ENCODE peak calls at places on chromosomes 6 and 20, in five cellular contexts. One of them, this sample, is unnamed.

GRCh38 chr6:82032444-82032843 is 215.1 kb downstream of the IBTK start:
- DNase-seq in upper lobe of right lung: no peak
- DNase-seq in fibroblast of mammary gland: no peak
- DNase-seq in fibroblast of pulmonary artery: no peak
- DNase-seq in cardiac muscle cell: no peak
- DNase-seq in this sample: no peak

GRCh38 chr6:14165091-14165490 is 47.5 kb downstream of the CD83 start:
- DNase-seq in upper lobe of right lung: no peak
- DNase-seq in fibroblast of mammary gland: peak
- DNase-seq in fibroblast of pulmonary artery: peak
- DNase-seq in cardiac muscle cell: no peak
- DNase-seq in this sample: no peak

GRCh38 chr6:62086047-62086446 is 200.0 kb downstream of the KHDRBS2 start:
- DNase-seq in upper lobe of right lung: no peak
- DNase-seq in fibroblast of mammary gland: no peak
- DNase-seq in fibroblast of pulmonary artery: no peak
- DNase-seq in cardiac muscle cell: no peak
- DNase-seq in this sample: no peak

GRCh38 chr20:35007413-35007812 is 51.7 kb downstream of the MYH7B start:
- DNase-seq in upper lobe of right lung: no peak
- DNase-seq in fibroblast of mammary gland: no peak
- DNase-seq in fibroblast of pulmonary artery: no peak
- DNase-seq in cardiac muscle cell: no peak
- DNase-seq in this sample: no peak

GRCh38 chr6:106069478-106069877 is 16.7 kb upstream of the PRDM1 start:
- DNase-seq in upper lobe of right lung: no peak
- DNase-seq in fibroblast of mammary gland: peak
- DNase-seq in fibroblast of pulmonary artery: peak
- DNase-seq in cardiac muscle cell: peak
- DNase-seq in this sample: peak

GRCh38 chr20:21291026-21291425 is 12.1 kb upstream of the XRN2 start:
- DNase-seq in upper lobe of right lung: no peak
- DNase-seq in fibroblast of mammary gland: peak
- DNase-seq in fibroblast of pulmonary artery: no peak
- DNase-seq in cardiac muscle cell: no peak
- DNase-seq in this sample: no peak

GRCh38 chr20:20529597-20529996 is 161.7 kb downstream of the INSM1 start:
- DNase-seq in upper lobe of right lung: no peak
- DNase-seq in fibroblast of mammary gland: no peak
- DNase-seq in fibroblast of pulmonary artery: no peak
- DNase-seq in cardiac muscle cell: no peak
- DNase-seq in this sample: no peak

GRCh38 chr6:36204068-36204753 is 7.7 kb downstream of the BRPF3 start:
- DNase-seq in upper lobe of right lung: no peak
- DNase-seq in fibroblast of mammary gland: no peak
- DNase-seq in fibroblast of pulmonary artery: no peak
- DNase-seq in cardiac muscle cell: no peak
- DNase-seq in this sample: no peak

GRCh38 chr6:158476389-158476788 is 83.5 kb upstream of the TMEM181 start:
- DNase-seq in upper lobe of right lung: no peak
- DNase-seq in fibroblast of mammary gland: no peak
- DNase-seq in fibroblast of pulmonary artery: no peak
- DNase-seq in cardiac muscle cell: no peak
- DNase-seq in this sample: no peak

GRCh38 chr20:19241440-19241839 is 29.0 kb downstream of the SLC24A3 start:
- DNase-seq in upper lobe of right lung: no peak
- DNase-seq in fibroblast of mammary gland: no peak
- DNase-seq in fibroblast of pulmonary artery: no peak
- DNase-seq in cardiac muscle cell: peak
- DNase-seq in this sample: no peak

GRCh38 chr20:38834868-38835267 is 29.4 kb downstream of the PPP1R16B start:
- DNase-seq in upper lobe of right lung: no peak
- DNase-seq in fibroblast of mammary gland: no peak
- DNase-seq in fibroblast of pulmonary artery: no peak
- DNase-seq in cardiac muscle cell: no peak
- DNase-seq in this sample: no peak

GRCh38 chr6:135251964-135252429 is 70.9 kb downstream of the MYB start:
- DNase-seq in upper lobe of right lung: no peak
- DNase-seq in fibroblast of mammary gland: no peak
- DNase-seq in fibroblast of pulmonary artery: peak
- DNase-seq in cardiac muscle cell: no peak
- DNase-seq in this sample: no peak
- H3K4me3 ChIP-seq in upper lobe of right lung: no peak
- H3K4me3 ChIP-seq in fibroblast of mammary gland: no peak
- H3K4me3 ChIP-seq in fibroblast of pulmonary artery: no peak
- H3K4me3 ChIP-seq in cardiac muscle cell: no peak
- H3K4me3 ChIP-seq in this sample: no peak

GRCh38 chr6:121222656-121223055 is 111.6 kb downstream of the TBC1D32 start:
- DNase-seq in upper lobe of right lung: no peak
- DNase-seq in fibroblast of mammary gland: peak
- DNase-seq in fibroblast of pulmonary artery: peak
- DNase-seq in cardiac muscle cell: no peak
- DNase-seq in this sample: peak
- TF ChIP-seq CTCF in upper lobe of right lung: peak
- TF ChIP-seq CTCF in fibroblast of mammary gland: peak
- TF ChIP-seq CTCF in fibroblast of pulmonary artery: peak
- TF ChIP-seq CTCF in cardiac muscle cell: peak
- TF ChIP-seq CTCF in this sample: peak

DNA sequence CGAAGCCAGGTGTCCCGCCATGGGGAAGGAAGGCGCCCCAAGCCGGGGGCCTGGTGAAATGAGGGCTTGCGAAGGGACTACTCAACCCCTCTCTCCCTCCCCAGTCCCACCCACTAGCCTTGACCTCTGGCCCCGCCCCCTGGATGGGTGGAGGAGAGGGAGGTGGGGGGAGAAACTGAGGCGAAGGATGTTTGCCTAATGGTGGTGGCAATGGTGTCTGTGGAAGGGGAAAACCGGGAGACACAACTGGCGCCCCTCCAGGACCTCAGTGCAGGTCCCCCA is at the start of gene POU5F1:
- DNase-seq in upper lobe of right lung: no peak
- DNase-seq in fibroblast of mammary gland: no peak
- DNase-seq in fibroblast of pulmonary artery: no peak
- DNase-seq in cardiac muscle cell: no peak
- DNase-seq in this sample: no peak
- H3K4me3 ChIP-seq in upper lobe of right lung: no peak
- H3K4me3 ChIP-seq in fibroblast of mammary gland: no peak
- H3K4me3 ChIP-seq in fibroblast of pulmonary artery: no peak
- H3K4me3 ChIP-seq in cardiac muscle cell: no peak
- H3K4me3 ChIP-seq in this sample: no peak

GRCh38 chr6:139164001-139164400 is 29.1 kb downstream of the HECA start:
- DNase-seq in upper lobe of right lung: no peak
- DNase-seq in fibroblast of mammary gland: no peak
- DNase-seq in fibroblast of pulmonary artery: no peak
- DNase-seq in cardiac muscle cell: no peak
- DNase-seq in this sample: no peak
- TF ChIP-seq CTCF in upper lobe of right lung: peak
- TF ChIP-seq CTCF in fibroblast of mammary gland: no peak
- TF ChIP-seq CTCF in fibroblast of pulmonary artery: no peak
- TF ChIP-seq CTCF in cardiac muscle cell: no peak
- TF ChIP-seq CTCF in this sample: no peak

GRCh38 chr6:125986295-125986955 is at the start of gene TRMT11:
- DNase-seq in upper lobe of right lung: peak
- DNase-seq in fibroblast of mammary gland: peak
- DNase-seq in fibroblast of pulmonary artery: peak
- DNase-seq in cardiac muscle cell: peak
- DNase-seq in this sample: peak

GRCh38 chr6:125985967-125986294 is 409 bp upstream of the TRMT11 start:
- DNase-seq in upper lobe of right lung: no peak
- DNase-seq in fibroblast of mammary gland: no peak
- DNase-seq in fibroblast of pulmonary artery: no peak
- DNase-seq in cardiac muscle cell: no peak
- DNase-seq in this sample: no peak

GRCh38 chr6:125984311-125984710 is 2.0 kb upstream of the TRMT11 start:
- DNase-seq in upper lobe of right lung: no peak
- DNase-seq in fibroblast of mammary gland: peak
- DNase-seq in fibroblast of pulmonary artery: peak
- DNase-seq in cardiac muscle cell: no peak
- DNase-seq in this sample: no peak

GRCh38 chr6:125986956-125987617 is 747 bp downstream of the TRMT11 start:
- DNase-seq in upper lobe of right lung: no peak
- DNase-seq in fibroblast of mammary gland: peak
- DNase-seq in fibroblast of pulmonary artery: peak
- DNase-seq in cardiac muscle cell: no peak
- DNase-seq in this sample: no peak

DNA sequence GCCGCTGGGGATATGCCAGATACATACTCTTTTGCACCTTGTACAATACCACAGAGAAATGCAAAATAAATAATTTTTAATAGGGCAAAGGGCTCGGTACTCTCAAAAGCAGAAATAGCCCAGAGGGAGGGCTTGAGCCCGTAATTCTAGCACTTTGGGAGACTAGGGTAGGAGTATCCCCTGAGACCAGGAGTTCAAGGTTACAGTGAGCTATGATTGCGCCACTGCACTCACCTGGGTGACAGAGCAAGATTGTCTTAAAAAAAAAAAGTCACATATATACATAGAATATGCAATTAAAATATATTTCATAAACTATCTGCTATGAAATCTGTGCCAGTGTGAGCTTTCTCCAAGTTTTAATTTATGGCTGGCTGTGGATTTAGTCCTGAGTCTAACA is 818 bp upstream of the TRMT11 start:
- DNase-seq in upper lobe of right lung: no peak
- DNase-seq in fibroblast of mammary gland: no peak
- DNase-seq in fibroblast of pulmonary artery: no peak
- DNase-seq in cardiac muscle cell: no peak
- DNase-seq in this sample: no peak
- H3K4me3 ChIP-seq in upper lobe of right lung: peak
- H3K4me3 ChIP-seq in fibroblast of mammary gland: peak
- H3K4me3 ChIP-seq in fibroblast of pulmonary artery: peak
- H3K4me3 ChIP-seq in cardiac muscle cell: peak
- H3K4me3 ChIP-seq in this sample: peak

DNA sequence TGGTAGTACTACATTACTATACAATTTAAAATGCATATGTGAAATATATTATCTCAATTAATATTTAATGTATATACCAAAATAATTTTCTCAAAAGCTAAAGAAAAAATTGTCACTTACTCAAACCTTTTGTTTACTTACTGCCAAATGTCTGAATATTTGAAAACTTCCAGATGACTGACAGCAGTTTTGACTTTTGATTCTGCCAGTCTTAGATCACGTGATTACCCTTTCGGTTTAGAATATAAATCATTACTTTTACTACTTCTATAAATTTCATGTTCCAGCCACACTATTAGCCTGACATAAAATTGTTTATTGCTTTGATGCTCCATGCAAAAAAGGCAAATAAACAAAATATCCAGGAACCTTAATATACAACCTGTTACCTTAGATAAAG is 680.7 kb upstream of the ID4 start:
- DNase-seq in upper lobe of right lung: no peak
- DNase-seq in fibroblast of mammary gland: no peak
- DNase-seq in fibroblast of pulmonary artery: no peak
- DNase-seq in cardiac muscle cell: no peak
- DNase-seq in this sample: no peak
- TF ChIP-seq CTCF in upper lobe of right lung: no peak
- TF ChIP-seq CTCF in fibroblast of mammary gland: no peak
- TF ChIP-seq CTCF in fibroblast of pulmonary artery: no peak
- TF ChIP-seq CTCF in cardiac muscle cell: no peak
- TF ChIP-seq CTCF in this sample: no peak

GRCh38 chr20:13054011-13054410 is 45.2 kb downstream of the SPTLC3 start:
- DNase-seq in upper lobe of right lung: no peak
- DNase-seq in fibroblast of mammary gland: no peak
- DNase-seq in fibroblast of pulmonary artery: no peak
- DNase-seq in cardiac muscle cell: no peak
- DNase-seq in this sample: no peak
- H3K4me3 ChIP-seq in upper lobe of right lung: no peak
- H3K4me3 ChIP-seq in fibroblast of mammary gland: no peak
- H3K4me3 ChIP-seq in fibroblast of pulmonary artery: no peak
- H3K4me3 ChIP-seq in cardiac muscle cell: no peak
- H3K4me3 ChIP-seq in this sample: no peak

GRCh38 chr20:50789968-50790650 is 4.8 kb upstream of the BCAS4 start:
- DNase-seq in upper lobe of right lung: no peak
- DNase-seq in fibroblast of mammary gland: no peak
- DNase-seq in fibroblast of pulmonary artery: no peak
- DNase-seq in cardiac muscle cell: no peak
- DNase-seq in this sample: no peak

GRCh38 chr20:50788868-50789125 is 6.1 kb upstream of the BCAS4 start:
- DNase-seq in upper lobe of right lung: no peak
- DNase-seq in fibroblast of mammary gland: no peak
- DNase-seq in fibroblast of pulmonary artery: peak
- DNase-seq in cardiac muscle cell: no peak
- DNase-seq in this sample: no peak

GRCh38 chr20:50786703-50787102 is 8.2 kb upstream of the BCAS4 start:
- DNase-seq in upper lobe of right lung: no peak
- DNase-seq in fibroblast of mammary gland: no peak
- DNase-seq in fibroblast of pulmonary artery: no peak
- DNase-seq in cardiac muscle cell: no peak
- DNase-seq in this sample: no peak

GRCh38 chr20:50787181-50787580 is 7.7 kb upstream of the BCAS4 start:
- DNase-seq in upper lobe of right lung: no peak
- DNase-seq in fibroblast of mammary gland: no peak
- DNase-seq in fibroblast of pulmonary artery: no peak
- DNase-seq in cardiac muscle cell: no peak
- DNase-seq in this sample: no peak

GRCh38 chr20:50788045-50788867 is 6.6 kb upstream of the BCAS4 start:
- DNase-seq in upper lobe of right lung: no peak
- DNase-seq in fibroblast of mammary gland: peak
- DNase-seq in fibroblast of pulmonary artery: peak
- DNase-seq in cardiac muscle cell: no peak
- DNase-seq in this sample: no peak
- TF ChIP-seq CTCF in upper lobe of right lung: peak
- TF ChIP-seq CTCF in fibroblast of mammary gland: peak
- TF ChIP-seq CTCF in fibroblast of pulmonary artery: peak
- TF ChIP-seq CTCF in cardiac muscle cell: peak
- TF ChIP-seq CTCF in this sample: peak

GRCh38 chr6:31927242-31927867 is at the start of gene C2:
- DNase-seq in upper lobe of right lung: peak
- DNase-seq in fibroblast of mammary gland: no peak
- DNase-seq in fibroblast of pulmonary artery: no peak
- DNase-seq in cardiac muscle cell: no peak
- DNase-seq in this sample: no peak
- H3K4me3 ChIP-seq in upper lobe of right lung: peak
- H3K4me3 ChIP-seq in fibroblast of mammary gland: no peak
- H3K4me3 ChIP-seq in fibroblast of pulmonary artery: no peak
- H3K4me3 ChIP-seq in cardiac muscle cell: no peak
- H3K4me3 ChIP-seq in this sample: no peak